ENCODE peak calls at places on chromosomes 12 and 14, in seven cellular contexts. One of them, this sample, is unnamed.

GRCh38 chr12:120234643-120235368 is 30.7 kb downstream of the PXN start:
- DNase-seq in fibroblast of mammary gland: peak; percentile 100
- DNase-seq in choroid plexus epithelial cell: peak; percentile 97
- DNase-seq in IMR-90: peak; percentile 97
- DNase-seq in heart left ventricle: peak; percentile 88
- DNase-seq in AG10803: peak; percentile 98
- DNase-seq in cardiac fibroblast: peak; percentile 96
- DNase-seq in this sample: peak; percentile 96

GRCh38 chr12:12466157-12466556 is 96.5 kb downstream of the DUSP16 start:
- DNase-seq in choroid plexus epithelial cell: no peak
- DNase-seq in fibroblast of mammary gland: no peak
- DNase-seq in cardiac fibroblast: no peak
- DNase-seq in heart left ventricle: no peak
- DNase-seq in IMR-90: no peak
- DNase-seq in AG10803: no peak
- DNase-seq in this sample: no peak

GRCh38 chr14:104292084-104292970 is 153.9 kb downstream of the KIF26A start:
- DNase-seq in IMR-90: no peak
- DNase-seq in heart left ventricle: no peak
- DNase-seq in choroid plexus epithelial cell: no peak
- DNase-seq in AG10803: no peak
- DNase-seq in fibroblast of mammary gland: no peak
- DNase-seq in cardiac fibroblast: no peak
- DNase-seq in this sample: no peak

GRCh38 chr12:8081921-8082577 is at the start of gene NECAP1:
- DNase-seq in IMR-90: peak; percentile 97
- DNase-seq in cardiac fibroblast: peak; percentile 96
- DNase-seq in choroid plexus epithelial cell: peak; percentile 98
- DNase-seq in AG10803: peak; percentile 94
- DNase-seq in heart left ventricle: peak; percentile 96
- DNase-seq in fibroblast of mammary gland: peak; percentile 97
- DNase-seq in this sample: peak; percentile 97

GRCh38 chr12:114319422-114319821 is 86.5 kb downstream of the TBX5 start:
- DNase-seq in fibroblast of mammary gland: peak; percentile 69
- DNase-seq in cardiac fibroblast: peak; percentile 63
- DNase-seq in IMR-90: peak; percentile 52
- DNase-seq in AG10803: peak; percentile 70
- DNase-seq in choroid plexus epithelial cell: no peak
- DNase-seq in heart left ventricle: peak; percentile 8
- DNase-seq in this sample: no peak

GRCh38 chr14:58637391-58638230 is at the start of gene DACT1:
- DNase-seq in heart left ventricle: peak; percentile 72
- DNase-seq in cardiac fibroblast: peak; percentile 77
- DNase-seq in IMR-90: peak; percentile 79
- DNase-seq in choroid plexus epithelial cell: peak; percentile 86
- DNase-seq in fibroblast of mammary gland: peak; percentile 38
- DNase-seq in AG10803: peak; percentile 80
- DNase-seq in this sample: peak; percentile 87

GRCh38 chr12:55188974-55189556 is 31.8 kb upstream of the OR10A7 start:
- DNase-seq in choroid plexus epithelial cell: peak; percentile 90
- DNase-seq in fibroblast of mammary gland: peak; percentile 80
- DNase-seq in AG10803: peak; percentile 70
- DNase-seq in IMR-90: peak; percentile 76
- DNase-seq in cardiac fibroblast: peak; percentile 85
- DNase-seq in heart left ventricle: peak; percentile 20
- DNase-seq in this sample: peak; percentile 81

GRCh38 chr14:32998433-32998832 is 59.8 kb downstream of the NPAS3 start:
- DNase-seq in IMR-90: peak; percentile 9
- DNase-seq in choroid plexus epithelial cell: peak; percentile 63
- DNase-seq in fibroblast of mammary gland: peak; percentile 45
- DNase-seq in AG10803: peak; percentile 21
- DNase-seq in heart left ventricle: no peak
- DNase-seq in cardiac fibroblast: peak; percentile 42
- DNase-seq in this sample: peak; percentile 19

GRCh38 chr12:57216931-57217871 is 607 bp downstream of the NXPH4 start:
- DNase-seq in choroid plexus epithelial cell: no peak
- DNase-seq in IMR-90: no peak
- DNase-seq in cardiac fibroblast: peak; percentile 40
- DNase-seq in fibroblast of mammary gland: no peak
- DNase-seq in AG10803: no peak
- DNase-seq in heart left ventricle: no peak
- DNase-seq in this sample: no peak

GRCh38 chr14:46344327-46344937 is 307.1 kb downstream of the RPL10L start:
- DNase-seq in AG10803: no peak
- DNase-seq in cardiac fibroblast: peak; percentile 1
- DNase-seq in IMR-90: no peak
- DNase-seq in heart left ventricle: no peak
- DNase-seq in fibroblast of mammary gland: peak; percentile 35
- DNase-seq in choroid plexus epithelial cell: peak; percentile 28
- DNase-seq in this sample: peak; percentile 11

GRCh38 chr12:121753844-121754264 is 39.6 kb downstream of the RHOF start:
- DNase-seq in AG10803: no peak
- DNase-seq in IMR-90: no peak
- DNase-seq in choroid plexus epithelial cell: no peak
- DNase-seq in fibroblast of mammary gland: no peak
- DNase-seq in cardiac fibroblast: no peak
- DNase-seq in heart left ventricle: peak; percentile 68
- DNase-seq in this sample: no peak

DNA sequence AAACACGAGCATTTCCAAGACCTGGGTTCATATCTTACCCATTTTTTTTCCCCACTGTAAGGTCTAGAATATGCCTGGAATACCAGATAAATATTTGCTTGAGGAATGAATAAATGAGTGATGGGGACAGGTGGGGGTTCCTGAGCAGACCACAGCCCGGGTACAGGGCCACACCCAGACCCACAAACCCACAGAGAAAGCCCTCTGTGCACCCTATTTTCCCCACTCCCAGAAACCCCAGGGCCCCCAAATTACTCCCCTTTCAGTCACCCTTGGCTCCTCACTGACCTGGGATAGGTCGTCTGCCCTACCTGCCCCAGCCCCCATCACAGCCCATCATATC is 66.5 kb upstream of the DDX11 start:
- DNase-seq in heart left ventricle: no peak
- DNase-seq in fibroblast of mammary gland: no peak
- DNase-seq in AG10803: no peak
- DNase-seq in IMR-90: no peak
- DNase-seq in choroid plexus epithelial cell: no peak
- DNase-seq in cardiac fibroblast: no peak
- DNase-seq in this sample: no peak
- H3K4me3 ChIP-seq in heart left ventricle: no peak overlapping the region
- H3K4me3 ChIP-seq in fibroblast of mammary gland: no peak overlapping the region
- H3K4me3 ChIP-seq in AG10803: no peak overlapping the region
- H3K4me3 ChIP-seq in IMR-90: no peak overlapping the region
- H3K4me3 ChIP-seq in choroid plexus epithelial cell: no peak overlapping the region
- H3K4me3 ChIP-seq in cardiac fibroblast: no peak overlapping the region
- H3K4me3 ChIP-seq in this sample: no peak overlapping the region

DNA sequence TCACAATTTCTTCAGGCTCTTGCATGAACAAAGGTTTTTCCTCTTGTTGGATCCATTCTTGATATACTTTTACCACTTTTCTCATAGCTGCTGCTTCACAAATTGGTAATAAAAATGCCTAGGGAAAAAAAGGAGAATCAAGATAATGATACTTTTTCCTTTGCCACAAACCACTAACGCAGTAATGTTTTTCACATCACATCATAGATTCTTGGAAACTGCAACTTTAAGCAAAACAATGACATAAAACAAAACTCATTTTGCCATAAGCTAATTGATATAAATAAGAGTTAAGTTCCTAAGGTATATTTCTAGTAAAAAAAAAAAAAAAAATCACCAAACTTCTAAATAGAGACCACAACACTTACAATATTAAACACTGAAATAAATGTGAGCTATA is 66.6 kb downstream of the RALGAPA1 start:
- DNase-seq in heart left ventricle: no peak
- DNase-seq in cardiac fibroblast: no peak
- DNase-seq in choroid plexus epithelial cell: no peak
- DNase-seq in AG10803: no peak
- DNase-seq in IMR-90: no peak
- DNase-seq in fibroblast of mammary gland: no peak
- DNase-seq in this sample: no peak
- TF ChIP-seq CTCF in heart left ventricle: no peak
- TF ChIP-seq CTCF in cardiac fibroblast: no peak
- TF ChIP-seq CTCF in choroid plexus epithelial cell: no peak
- TF ChIP-seq CTCF in AG10803: no peak
- TF ChIP-seq CTCF in IMR-90: no peak
- TF ChIP-seq CTCF in fibroblast of mammary gland: no peak
- TF ChIP-seq CTCF in this sample: no peak

GRCh38 chr12:92702754-92703679 is at the start of gene PLEKHG7:
- DNase-seq in AG10803: no peak
- DNase-seq in fibroblast of mammary gland: no peak
- DNase-seq in heart left ventricle: no peak
- DNase-seq in cardiac fibroblast: no peak
- DNase-seq in choroid plexus epithelial cell: no peak
- DNase-seq in IMR-90: no peak
- DNase-seq in this sample: no peak
- H3K4me3 ChIP-seq in AG10803: no peak within 1 kb of the TSS
- H3K4me3 ChIP-seq in fibroblast of mammary gland: no peak within 1 kb of the TSS
- H3K4me3 ChIP-seq in heart left ventricle: no peak within 1 kb of the TSS
- H3K4me3 ChIP-seq in cardiac fibroblast: no peak within 1 kb of the TSS
- H3K4me3 ChIP-seq in choroid plexus epithelial cell: no peak within 1 kb of the TSS
- H3K4me3 ChIP-seq in IMR-90: no peak within 1 kb of the TSS
- H3K4me3 ChIP-seq in this sample: no peak within 1 kb of the TSS

GRCh38 chr14:87935081-87935828 is 57.7 kb downstream of the GALC start:
- DNase-seq in cardiac fibroblast: no peak
- DNase-seq in heart left ventricle: no peak
- DNase-seq in choroid plexus epithelial cell: no peak
- DNase-seq in AG10803: peak; percentile 57
- DNase-seq in IMR-90: no peak
- DNase-seq in fibroblast of mammary gland: peak; percentile 8
- DNase-seq in this sample: no peak

GRCh38 chr14:87935895-87936294 is 57.1 kb downstream of the GALC start:
- DNase-seq in heart left ventricle: no peak
- DNase-seq in choroid plexus epithelial cell: no peak
- DNase-seq in cardiac fibroblast: no peak
- DNase-seq in fibroblast of mammary gland: no peak
- DNase-seq in AG10803: no peak
- DNase-seq in IMR-90: no peak
- DNase-seq in this sample: no peak

DNA sequence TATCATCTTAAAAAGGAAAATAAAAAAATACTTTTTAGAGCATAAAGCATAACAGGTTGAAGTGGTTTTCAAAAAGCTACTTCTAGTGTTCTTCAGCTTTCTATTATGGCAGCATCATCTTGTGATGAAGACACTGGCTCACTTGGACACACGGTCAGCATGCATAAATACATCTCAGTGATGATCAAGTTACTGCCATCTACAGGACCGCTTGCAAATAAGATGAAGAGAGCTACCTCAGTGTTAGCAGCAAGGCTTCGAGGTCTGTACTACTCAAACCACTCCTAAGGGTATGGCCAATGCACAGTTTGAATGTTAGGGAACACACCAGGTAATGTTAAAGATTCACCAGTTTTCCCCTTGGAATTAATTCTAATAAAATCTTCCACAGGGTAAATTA is 58.8 kb downstream of the GALC start:
- DNase-seq in cardiac fibroblast: no peak
- DNase-seq in AG10803: no peak
- DNase-seq in fibroblast of mammary gland: peak; percentile 5
- DNase-seq in choroid plexus epithelial cell: peak; percentile 44
- DNase-seq in heart left ventricle: no peak
- DNase-seq in IMR-90: peak; percentile 4
- DNase-seq in this sample: no peak
- TF ChIP-seq CTCF in cardiac fibroblast: no peak
- TF ChIP-seq CTCF in AG10803: no peak
- TF ChIP-seq CTCF in fibroblast of mammary gland: no peak
- TF ChIP-seq CTCF in choroid plexus epithelial cell: peak; percentile 46
- TF ChIP-seq CTCF in heart left ventricle: no peak
- TF ChIP-seq CTCF in IMR-90: no peak
- TF ChIP-seq CTCF in this sample: no peak

This sample was measured in astrocyte of the spinal cord.